ENCODE peak calls at places on chromosome 9, in five cellular contexts. S is pancreas, A is gastrocnemius medialis, O is transverse colon, D is cardiac muscle cell. R is an unnamed sample. For H3K36me3, the result is how much of the 10 kb centered on the place peaks cover.

GRCh38 chr9:91177661-91178280 is 183.9 kb downstream of the AUH start:
- DNase-seq in S (no peak), A (no peak), O (peak), D (no peak), R (no peak)

GRCh38 chr9:35832814-35833213 is 3.8 kb downstream of the TMEM8B start:
- DNase-seq in S (no peak), A (no peak), O (no peak), D (no peak), R (no peak)

GRCh38 chr9:111925784-111926183 is 29.2 kb downstream of the UGCG start:
- DNase-seq in S (no peak), A (no peak), O (no peak), D (no peak), R (no peak)

GRCh38 chr9:73006986-73007385 is 54.1 kb upstream of the ALDH1A1 start:
- DNase-seq in S (no peak), A (no peak), O (no peak), D (no peak), R (no peak)

GRCh38 chr9:75918909-75919308 is 28.4 kb downstream of the PCSK5 start:
- DNase-seq in S (no peak), A (no peak), O (no peak), D (no peak), R (no peak)

GRCh38 chr9:137825324-137825991 is 52.1 kb upstream of the CACNA1B start:
- DNase-seq in S (no peak), A (no peak), O (peak), D (no peak), R (no peak)

GRCh38 chr9:37639109-37639748 is 11.5 kb upstream of the FRMPD1 start:
- DNase-seq in S (no peak), A (no peak), O (no peak), D (peak), R (no peak)

GRCh38 chr9:35835216-35835604 is 6.2 kb downstream of the TMEM8B start:
- DNase-seq in S (peak), A (no peak), O (peak), D (peak), R (no peak)

GRCh38 chr9:91033802-91034201 is 232.2 kb downstream of the SYK start:
- DNase-seq in S (no peak), A (no peak), O (peak), D (peak), R (no peak)

GRCh38 chr9:133972041-133972970 is 19.8 kb downstream of the VAV2 start:
- DNase-seq in S (peak), A (no peak), O (peak), D (no peak), R (no peak)

GRCh38 chr9:83056180-83056579 is 6.8 kb downstream of the RASEF start:
- DNase-seq in S (no peak), A (no peak), O (no peak), D (no peak), R (no peak)

GRCh38 chr9:113933188-113933587 is 57.1 kb downstream of the ZNF618 start:
- DNase-seq in S (no peak), A (no peak), O (no peak), D (peak), R (no peak)

GRCh38 chr9:250625-251024 is 36.0 kb downstream of the DOCK8 start:
- DNase-seq in S (no peak), A (no peak), O (no peak), D (no peak), R (no peak)

GRCh38 chr9:134295101-134295745 is 31.0 kb upstream of the RXRA start:
- DNase-seq in S (peak), A (no peak), O (no peak), D (no peak), R (peak)

GRCh38 chr9:18245911-18246310 is 228.0 kb upstream of the ADAMTSL1 start:
- DNase-seq in S (no peak), A (no peak), O (no peak), D (no peak), R (no peak)

GRCh38 chr9:90942555-90942954 is 140.9 kb downstream of the SYK start:
- DNase-seq in S (no peak), A (no peak), O (peak), D (no peak), R (no peak)

GRCh38 chr9:134618163-134618822 is 23.3 kb upstream of the COL5A1 start:
- DNase-seq in S (no peak), A (peak), O (no peak), D (peak), R (no peak)

GRCh38 chr9:71106992-71107391 is 14.4 kb downstream of the TRPM3 start:
- DNase-seq in S (no peak), A (no peak), O (no peak), D (no peak), R (no peak)

GRCh38 chr9:93651521-93651950 is 75.2 kb downstream of the PHF2 start:
- DNase-seq in S (no peak), A (peak), O (peak), D (no peak), R (no peak)

GRCh38 chr9:108374606-108375005 is 481.2 kb downstream of the ACTL7B start:
- DNase-seq in S (no peak), A (no peak), O (no peak), D (no peak), R (no peak)

GRCh38 chr9:131735238-131736181 is 4.4 kb downstream of the RAPGEF1 start:
- DNase-seq in S (no peak), A (no peak), O (peak), D (no peak), R (no peak)

GRCh38 chr9:35110327-35110758 is 5.3 kb downstream of the ATOSB start:
- DNase-seq in S (peak), A (peak), O (no peak), D (peak), R (no peak)

GRCh38 chr9:98199388-98200033 is 7.1 kb upstream of the CORO2A start:
- DNase-seq in S (no peak), A (no peak), O (no peak), D (no peak), R (no peak)

GRCh38 chr9:69036799-69037198 is 1.2 kb downstream of the FXN start:
- DNase-seq in S (no peak), A (no peak), O (no peak), D (no peak), R (no peak)

GRCh38 chr9:82124090-82124489 is 135.5 kb downstream of the SPATA31D1 start:
- DNase-seq in S (no peak), A (no peak), O (no peak), D (peak), R (no peak)

GRCh38 chr9:14146201-14146890 is 167.6 kb downstream of the NFIB start:
- DNase-seq in S (no peak), A (no peak), O (no peak), D (no peak), R (no peak)

GRCh38 chr9:17090041-17090440 is 44.8 kb upstream of the CNTLN start:
- DNase-seq in S (no peak), A (no peak), O (no peak), D (no peak), R (no peak)

GRCh38 chr9:134301387-134302129 is 24.7 kb upstream of the RXRA start:
- DNase-seq in S (peak), A (no peak), O (no peak), D (no peak), R (no peak)

GRCh38 chr9:73527521-73527920 is 375.9 kb downstream of the ANXA1 start:
- DNase-seq in S (no peak), A (no peak), O (no peak), D (no peak), R (no peak)

GRCh38 chr9:98791147-98792095 is 4.9 kb downstream of the ANKS6 start:
- DNase-seq in S (peak), A (peak), O (peak), D (peak), R (peak)

GRCh38 chr9:35688558-35689350 is 971 bp downstream of the TPM2 start:
- DNase-seq in S (peak), A (peak), O (no peak), D (peak), R (no peak)

GRCh38 chr9:89891221-89892052 is 286.6 kb downstream of the GADD45G start:
- DNase-seq in S (no peak), A (peak), O (peak), D (peak), R (peak)

GRCh38 chr9:133649194-133649593 is 13.0 kb downstream of the DBH start:
- DNase-seq in S (no peak), A (no peak), O (no peak), D (no peak), R (no peak)

GRCh38 chr9:108093773-108094675 is 604.5 kb upstream of the KLF4 start:
- DNase-seq in S (no peak), A (no peak), O (peak), D (no peak), R (no peak)

GRCh38 chr9:133252301-133252776 is 22.7 kb downstream of the ABO start:
- DNase-seq in S (no peak), A (no peak), O (peak), D (no peak), R (no peak)

GRCh38 chr9:8052991-8053390 is 253.4 kb upstream of the DMAC1 start:
- DNase-seq in S (no peak), A (no peak), O (no peak), D (no peak), R (no peak)

GRCh38 chr9:95830768-95831167 is 44.7 kb upstream of the ERCC6L2 start:
- DNase-seq in S (no peak), A (no peak), O (no peak), D (no peak), R (no peak)

GRCh38 chr9:134226221-134226930 is 62.0 kb upstream of the RNU6ATAC start:
- DNase-seq in S (peak), A (no peak), O (peak), D (peak), R (peak)

GRCh38 chr9:126336350-126337335 is 10.0 kb downstream of the MVB12B start:
- DNase-seq in S (no peak), A (no peak), O (no peak), D (no peak), R (no peak)

GRCh38 chr9:127503379-127503921 is 52.1 kb downstream of the LRSAM1 start:
- DNase-seq in S (no peak), A (no peak), O (no peak), D (no peak), R (no peak)

GRCh38 chr9:127505396-127506116 is 54.2 kb downstream of the LRSAM1 start:
- DNase-seq in S (peak), A (no peak), O (no peak), D (peak), R (no peak)

GRCh38 chr9:127503947-127504886 is 52.9 kb downstream of the LRSAM1 start:
- DNase-seq in S (peak), A (peak), O (peak), D (peak), R (peak)

GRCh38 chr9:127506117-127506813 is 55.0 kb downstream of the LRSAM1 start:
- DNase-seq in S (peak), A (no peak), O (no peak), D (no peak), R (no peak)

DNA sequence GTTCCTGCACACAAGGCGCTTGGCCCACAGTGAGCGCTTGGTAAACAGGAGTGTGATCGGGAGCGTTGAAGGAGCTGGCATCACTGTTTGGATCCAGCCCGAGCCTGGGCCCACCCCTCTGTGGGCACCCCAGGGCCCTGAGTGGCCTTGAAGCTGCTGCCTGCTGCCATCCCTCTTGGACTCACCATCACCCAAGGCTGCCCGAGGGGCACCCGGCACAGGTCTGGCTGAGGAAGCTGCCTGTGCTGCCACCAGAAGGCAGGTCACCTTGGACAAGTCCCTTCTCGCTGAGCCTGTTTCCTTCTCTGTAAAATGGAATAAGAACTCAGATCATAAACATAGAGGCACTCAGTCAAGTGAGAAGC is 53.6 kb downstream of the LRSAM1 start:
- DNase-seq in S (peak), A (no peak), O (no peak), D (no peak), R (no peak)
- H3K36me3 ChIP-seq in S (under half), A (under half), O (under half), D (under half), R (under half)

GRCh38 chr9:122222741-122223140 is 6.0 kb downstream of the LHX6 start:
- DNase-seq in S (no peak), A (no peak), O (no peak), D (no peak), R (no peak)
- H3K27ac ChIP-seq in S (no peak), A (no peak), O (no peak), D (no peak), R (no peak)

GRCh38 chr9:124894741-124895170 is 32.8 kb downstream of the ARPC5L start:
- DNase-seq in S (no peak), A (no peak), O (no peak), D (peak), R (no peak)

GRCh38 chr9:124889006-124889405 is 27.1 kb downstream of the ARPC5L start:
- DNase-seq in S (no peak), A (no peak), O (no peak), D (no peak), R (no peak)

GRCh38 chr9:124890179-124890578 is 28.2 kb downstream of the ARPC5L start:
- DNase-seq in S (no peak), A (no peak), O (no peak), D (no peak), R (no peak)

GRCh38 chr9:124897570-124898460 is 35.9 kb downstream of the ARPC5L start:
- DNase-seq in S (no peak), A (no peak), O (no peak), D (no peak), R (no peak)

GRCh38 chr9:124894035-124894740 is 32.3 kb downstream of the ARPC5L start:
- DNase-seq in S (no peak), A (no peak), O (no peak), D (no peak), R (no peak)
- H3K36me3 ChIP-seq in S (under half), A (under half), O (under half), D (under half), R (half or more)

DNA sequence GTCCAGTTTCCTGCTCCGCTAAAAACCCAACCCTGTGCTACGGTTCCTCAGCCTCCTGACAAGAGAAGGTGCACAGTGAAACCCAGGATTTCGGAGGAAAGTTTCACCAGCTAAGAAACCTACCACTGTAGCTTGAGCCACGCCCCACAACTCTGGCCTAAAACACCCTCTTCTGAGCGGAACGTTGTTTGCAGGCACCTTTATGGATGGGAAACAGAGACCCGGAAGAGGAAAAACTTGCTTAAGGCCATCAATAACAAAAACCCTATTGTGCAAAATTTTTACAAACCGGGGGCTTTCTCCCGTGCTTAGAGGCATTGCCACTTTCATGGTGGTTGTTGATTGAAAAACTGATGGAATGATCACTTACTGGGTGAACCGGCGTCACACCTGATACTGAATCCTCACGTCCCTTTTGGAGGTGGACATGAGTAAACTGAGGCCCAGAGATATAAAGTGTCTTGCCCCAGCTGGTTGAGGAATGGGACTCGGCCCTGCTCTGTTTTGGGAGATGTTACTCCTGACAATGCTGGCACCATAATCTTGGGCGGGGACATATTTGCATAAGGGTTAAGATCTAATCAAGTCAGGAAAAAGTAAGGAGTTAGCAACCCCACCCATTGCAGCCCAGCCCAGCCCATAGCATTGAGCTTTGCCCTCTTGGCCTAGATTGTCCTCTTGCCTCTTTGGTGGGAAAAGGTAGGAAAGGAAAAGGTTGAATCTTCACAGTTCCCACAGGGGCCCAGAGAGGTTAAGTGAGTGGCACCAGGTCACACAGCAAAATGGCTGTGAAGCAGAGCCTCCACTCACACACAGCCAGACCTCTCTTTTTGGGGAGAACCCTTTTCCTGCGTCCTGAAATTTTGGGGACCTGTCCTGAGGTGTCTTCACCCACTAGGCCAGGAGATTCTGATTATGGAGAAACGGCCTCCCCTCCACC is 23.2 kb upstream of the PTGS1 start:
- DNase-seq in S (no peak), A (no peak), O (peak), D (peak), R (no peak)
- H3K27ac ChIP-seq in S (no peak), A (peak), O (peak), D (no peak), R (peak)

DNA sequence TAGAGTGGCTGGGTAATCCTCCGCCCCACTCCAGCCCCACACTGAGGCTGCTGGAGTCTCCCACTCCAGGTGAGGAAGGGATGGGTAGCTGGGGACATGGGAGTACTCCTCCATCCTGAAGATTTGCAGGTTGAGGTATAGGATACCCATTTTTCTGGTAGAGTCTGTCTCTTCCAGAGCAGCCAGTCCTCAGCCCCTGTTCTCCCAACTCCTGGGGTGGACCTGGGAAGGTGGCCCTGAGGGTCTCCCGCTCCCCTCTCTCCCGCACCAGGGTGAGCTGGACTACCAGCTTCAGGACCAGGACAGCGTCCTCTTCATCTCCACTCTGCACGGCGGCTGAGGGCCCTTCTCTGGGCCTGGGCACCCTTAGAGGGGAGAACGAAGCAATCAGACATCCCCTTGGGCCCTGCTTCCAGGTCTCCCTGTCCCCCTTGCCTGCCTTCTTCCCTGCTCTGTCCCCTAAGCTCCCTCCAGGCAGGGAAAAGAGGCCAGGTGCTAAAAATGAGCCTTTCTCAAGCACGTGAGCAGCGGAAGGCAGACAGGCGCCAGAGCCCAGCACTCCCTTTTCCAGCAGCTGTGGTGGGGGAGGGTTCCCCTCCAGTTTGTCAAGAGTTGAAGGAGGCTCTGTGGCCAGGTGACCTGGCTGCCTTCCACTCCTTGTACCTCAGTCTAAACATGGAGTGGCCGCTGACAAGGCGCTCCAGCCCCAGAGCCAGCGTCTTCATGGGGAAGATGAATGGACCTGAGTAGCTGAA is 18.4 kb downstream of the URM1 start:
- DNase-seq in S (no peak), A (peak), O (no peak), D (no peak), R (no peak)
- H3K36me3 ChIP-seq in S (under half), A (under half), O (under half), D (under half), R (under half)

GRCh38 chr9:33923079-33923478 is 106.1 kb downstream of the UBE2R2 start:
- DNase-seq in S (no peak), A (no peak), O (no peak), D (no peak), R (no peak)

GRCh38 chr9:33923998-33924701 is 107.2 kb downstream of the UBE2R2 start:
- DNase-seq in S (peak), A (peak), O (no peak), D (no peak), R (no peak)

GRCh38 chr9:33924978-33925797 is 108.2 kb downstream of the UBE2R2 start:
- DNase-seq in S (peak), A (peak), O (peak), D (peak), R (no peak)

GRCh38 chr9:33919276-33919897 is 102.4 kb downstream of the UBE2R2 start:
- DNase-seq in S (no peak), A (no peak), O (no peak), D (no peak), R (no peak)

GRCh38 chr9:33921967-33922895 is 105.3 kb downstream of the UBE2R2 start:
- DNase-seq in S (no peak), A (no peak), O (no peak), D (peak), R (no peak)
- H3K27ac ChIP-seq in S (no peak), A (peak), O (no peak), D (peak), R (no peak)

GRCh38 chr9:92543972-92544371 is 8.2 kb upstream of the ECM2 start:
- DNase-seq in S (no peak), A (no peak), O (no peak), D (no peak), R (no peak)
- H3K36me3 ChIP-seq in S (under half), A (under half), O (under half), D (under half), R (under half)

GRCh38 chr9:21095561-21095960 is 17.8 kb upstream of the IFNB1 start:
- DNase-seq in S (no peak), A (no peak), O (no peak), D (no peak), R (no peak)
- H3K27ac ChIP-seq in S (no peak), A (peak), O (peak), D (no peak), R (peak)

DNA sequence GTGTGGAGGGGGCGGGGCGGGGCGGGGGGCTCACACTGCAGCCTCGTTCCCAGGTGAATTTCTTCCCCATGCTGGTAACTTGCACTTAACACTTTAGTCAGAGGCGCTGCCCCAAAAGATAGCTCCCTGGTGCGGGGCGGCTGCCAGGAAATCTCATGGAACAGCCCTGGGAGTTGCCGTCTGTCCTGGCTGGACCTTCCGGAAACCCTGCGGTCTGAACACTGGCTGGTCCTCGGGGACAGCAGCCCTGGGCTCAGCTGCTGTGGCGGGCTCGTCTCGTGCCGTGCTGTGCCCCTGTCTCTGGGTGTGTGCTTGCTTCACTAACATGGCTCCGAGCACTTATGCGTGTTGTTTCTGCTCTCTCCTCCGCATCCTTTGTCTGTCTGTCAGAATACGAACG is 25.8 kb downstream of the PTGES2 start:
- DNase-seq in S (peak), A (peak), O (no peak), D (no peak), R (peak)
- H3K36me3 ChIP-seq in S (under half), A (under half), O (under half), D (under half), R (under half)

R was measured in heart right ventricle.